ENCODE peak calls at places on chromosomes 16 and 17, in seven cellular contexts. One of them, this sample, is unnamed.

GRCh38 chr17:81735181-81736102 is 23.4 kb downstream of the SLC25A10 start:
- DNase-seq in left cardiac atrium: no peak
- DNase-seq in cardiac fibroblast: peak; percentile 72
- DNase-seq in HFFc6: no peak
- DNase-seq in cardiac septum: no peak
- DNase-seq in body of pancreas: peak; percentile 41
- DNase-seq in nucleus accumbens: no peak
- DNase-seq in this sample: no peak

GRCh38 chr17:80237386-80237785 is 17.2 kb downstream of the SLC26A11 start:
- DNase-seq in left cardiac atrium: no peak
- DNase-seq in cardiac fibroblast: no peak
- DNase-seq in HFFc6: no peak
- DNase-seq in cardiac septum: no peak
- DNase-seq in body of pancreas: no peak
- DNase-seq in nucleus accumbens: no peak
- DNase-seq in this sample: no peak

GRCh38 chr17:68709995-68710780 is 109.0 kb upstream of the FAM20A start:
- DNase-seq in left cardiac atrium: no peak
- DNase-seq in cardiac fibroblast: no peak
- DNase-seq in HFFc6: peak; percentile 66
- DNase-seq in cardiac septum: no peak
- DNase-seq in body of pancreas: no peak
- DNase-seq in nucleus accumbens: no peak
- DNase-seq in this sample: no peak

GRCh38 chr16:68776821-68777485 is 39.9 kb downstream of the CDH1 start:
- DNase-seq in left cardiac atrium: no peak
- DNase-seq in cardiac fibroblast: no peak
- DNase-seq in HFFc6: no peak
- DNase-seq in cardiac septum: no peak
- DNase-seq in body of pancreas: peak; percentile 61
- DNase-seq in nucleus accumbens: no peak
- DNase-seq in this sample: no peak

GRCh38 chr17:76700627-76701470 is 9.9 kb downstream of the MXRA7 start:
- DNase-seq in left cardiac atrium: peak; percentile 79
- DNase-seq in cardiac fibroblast: peak; percentile 92
- DNase-seq in HFFc6: peak; percentile 81
- DNase-seq in cardiac septum: no peak
- DNase-seq in body of pancreas: peak; percentile 29
- DNase-seq in nucleus accumbens: no peak
- DNase-seq in this sample: no peak

GRCh38 chr16:8926827-8927226 is 36.9 kb downstream of the USP7 start:
- DNase-seq in left cardiac atrium: no peak
- DNase-seq in cardiac fibroblast: no peak
- DNase-seq in HFFc6: no peak
- DNase-seq in cardiac septum: no peak
- DNase-seq in body of pancreas: no peak
- DNase-seq in nucleus accumbens: no peak
- DNase-seq in this sample: no peak

GRCh38 chr16:89094252-89094901 is 725 bp downstream of the ACSF3 start:
- DNase-seq in left cardiac atrium: no peak
- DNase-seq in cardiac fibroblast: peak; percentile 19
- DNase-seq in HFFc6: peak; percentile 3
- DNase-seq in cardiac septum: no peak
- DNase-seq in body of pancreas: no peak
- DNase-seq in nucleus accumbens: no peak
- DNase-seq in this sample: no peak

GRCh38 chr17:67289174-67289876 is 44.3 kb upstream of the HELZ start:
- DNase-seq in left cardiac atrium: peak; percentile 87
- DNase-seq in cardiac fibroblast: peak; percentile 68
- DNase-seq in HFFc6: no peak
- DNase-seq in cardiac septum: peak; percentile 84
- DNase-seq in body of pancreas: peak; percentile 60
- DNase-seq in nucleus accumbens: peak; percentile 3
- DNase-seq in this sample: peak; percentile 29

GRCh38 chr16:50747206-50747956 is 5.5 kb downstream of the CYLD start:
- DNase-seq in left cardiac atrium: no peak
- DNase-seq in cardiac fibroblast: peak; percentile 25
- DNase-seq in HFFc6: no peak
- DNase-seq in cardiac septum: no peak
- DNase-seq in body of pancreas: no peak
- DNase-seq in nucleus accumbens: no peak
- DNase-seq in this sample: no peak

GRCh38 chr17:64326420-64327054 is 63.5 kb upstream of the TEX2 start:
- DNase-seq in left cardiac atrium: peak; percentile 92
- DNase-seq in cardiac fibroblast: peak; percentile 94
- DNase-seq in HFFc6: no peak
- DNase-seq in cardiac septum: peak; percentile 93
- DNase-seq in body of pancreas: peak; percentile 35
- DNase-seq in nucleus accumbens: no peak
- DNase-seq in this sample: peak; percentile 43

GRCh38 chr16:84730406-84731106 is 30.8 kb downstream of the USP10 start:
- DNase-seq in left cardiac atrium: peak; percentile 69
- DNase-seq in cardiac fibroblast: peak; percentile 95
- DNase-seq in HFFc6: peak; percentile 93
- DNase-seq in cardiac septum: peak; percentile 82
- DNase-seq in body of pancreas: peak; percentile 70
- DNase-seq in nucleus accumbens: no peak
- DNase-seq in this sample: no peak

GRCh38 chr16:29745853-29746345 is at the start of gene C16orf54:
- DNase-seq in left cardiac atrium: peak; percentile 58
- DNase-seq in cardiac fibroblast: no peak
- DNase-seq in HFFc6: no peak
- DNase-seq in cardiac septum: peak; percentile 96
- DNase-seq in body of pancreas: peak; percentile 38
- DNase-seq in nucleus accumbens: no peak
- DNase-seq in this sample: no peak

GRCh38 chr17:61689610-61690180 is 98.7 kb upstream of the NACA2 start:
- DNase-seq in left cardiac atrium: no peak
- DNase-seq in cardiac fibroblast: peak; percentile 49
- DNase-seq in HFFc6: no peak
- DNase-seq in cardiac septum: no peak
- DNase-seq in body of pancreas: no peak
- DNase-seq in nucleus accumbens: no peak
- DNase-seq in this sample: no peak

GRCh38 chr16:89422905-89423630 is 67.3 kb downstream of the ANKRD11 start:
- DNase-seq in left cardiac atrium: peak; percentile 18
- DNase-seq in cardiac fibroblast: peak; percentile 77
- DNase-seq in HFFc6: peak; percentile 54
- DNase-seq in cardiac septum: no peak
- DNase-seq in body of pancreas: no peak
- DNase-seq in nucleus accumbens: no peak
- DNase-seq in this sample: no peak

GRCh38 chr17:37466471-37466870 is 23.2 kb upstream of the DUSP14 start:
- DNase-seq in left cardiac atrium: no peak
- DNase-seq in cardiac fibroblast: peak; percentile 13
- DNase-seq in HFFc6: no peak
- DNase-seq in cardiac septum: no peak
- DNase-seq in body of pancreas: no peak
- DNase-seq in nucleus accumbens: no peak
- DNase-seq in this sample: no peak

GRCh38 chr17:67557921-67558320 is 159.8 kb upstream of the NOL11 start:
- DNase-seq in left cardiac atrium: no peak
- DNase-seq in cardiac fibroblast: peak; percentile 60
- DNase-seq in HFFc6: no peak
- DNase-seq in cardiac septum: no peak
- DNase-seq in body of pancreas: no peak
- DNase-seq in nucleus accumbens: no peak
- DNase-seq in this sample: no peak

GRCh38 chr17:56395787-56396186 is 197.7 kb upstream of the NOG start:
- DNase-seq in left cardiac atrium: no peak
- DNase-seq in cardiac fibroblast: no peak
- DNase-seq in HFFc6: no peak
- DNase-seq in cardiac septum: no peak
- DNase-seq in body of pancreas: no peak
- DNase-seq in nucleus accumbens: no peak
- DNase-seq in this sample: no peak

GRCh38 chr17:38577244-38577643 is 28.5 kb downstream of the SRCIN1 start:
- DNase-seq in left cardiac atrium: no peak
- DNase-seq in cardiac fibroblast: no peak
- DNase-seq in HFFc6: no peak
- DNase-seq in cardiac septum: no peak
- DNase-seq in body of pancreas: no peak
- DNase-seq in nucleus accumbens: no peak
- DNase-seq in this sample: no peak

GRCh38 chr16:66131895-66132294 is 234.6 kb upstream of the CDH5 start:
- DNase-seq in left cardiac atrium: no peak
- DNase-seq in cardiac fibroblast: peak; percentile 22
- DNase-seq in HFFc6: peak; percentile 48
- DNase-seq in cardiac septum: no peak
- DNase-seq in body of pancreas: no peak
- DNase-seq in nucleus accumbens: no peak
- DNase-seq in this sample: no peak

GRCh38 chr16:17314148-17314547 is 156.6 kb downstream of the XYLT1 start:
- DNase-seq in left cardiac atrium: no peak
- DNase-seq in cardiac fibroblast: no peak
- DNase-seq in HFFc6: no peak
- DNase-seq in cardiac septum: no peak
- DNase-seq in body of pancreas: no peak
- DNase-seq in nucleus accumbens: no peak
- DNase-seq in this sample: no peak

GRCh38 chr16:61042736-61043135 is 993.5 kb downstream of the CDH8 start:
- DNase-seq in left cardiac atrium: no peak
- DNase-seq in cardiac fibroblast: peak; percentile 0
- DNase-seq in HFFc6: no peak
- DNase-seq in cardiac septum: no peak
- DNase-seq in body of pancreas: no peak
- DNase-seq in nucleus accumbens: no peak
- DNase-seq in this sample: no peak

GRCh38 chr16:56356276-56357241 is 68.8 kb downstream of the AMFR start:
- DNase-seq in left cardiac atrium: peak; percentile 84
- DNase-seq in cardiac fibroblast: peak; percentile 89
- DNase-seq in HFFc6: peak; percentile 83
- DNase-seq in cardiac septum: peak; percentile 90
- DNase-seq in body of pancreas: peak; percentile 87
- DNase-seq in nucleus accumbens: no peak
- DNase-seq in this sample: peak; percentile 64

GRCh38 chr17:57902800-57903759 is 52.1 kb downstream of the CUEDC1 start:
- DNase-seq in left cardiac atrium: peak; percentile 85
- DNase-seq in cardiac fibroblast: peak; percentile 90
- DNase-seq in HFFc6: peak; percentile 80
- DNase-seq in cardiac septum: peak; percentile 93
- DNase-seq in body of pancreas: peak; percentile 97
- DNase-seq in nucleus accumbens: peak; percentile 57
- DNase-seq in this sample: peak; percentile 66

GRCh38 chr17:3952186-3952585 is 12.1 kb downstream of the ATP2A3 start:
- DNase-seq in left cardiac atrium: no peak
- DNase-seq in cardiac fibroblast: no peak
- DNase-seq in HFFc6: no peak
- DNase-seq in cardiac septum: no peak
- DNase-seq in body of pancreas: no peak
- DNase-seq in nucleus accumbens: no peak
- DNase-seq in this sample: no peak

GRCh38 chr17:61411944-61412859 is 12.6 kb downstream of the TBX2 start:
- DNase-seq in left cardiac atrium: peak; percentile 86
- DNase-seq in cardiac fibroblast: peak; percentile 84
- DNase-seq in HFFc6: peak; percentile 87
- DNase-seq in cardiac septum: peak; percentile 91
- DNase-seq in body of pancreas: peak; percentile 78
- DNase-seq in nucleus accumbens: no peak
- DNase-seq in this sample: peak; percentile 75

GRCh38 chr16:51556694-51557327 is 405.7 kb upstream of the SALL1 start:
- DNase-seq in left cardiac atrium: no peak
- DNase-seq in cardiac fibroblast: peak; percentile 84
- DNase-seq in HFFc6: peak; percentile 88
- DNase-seq in cardiac septum: no peak
- DNase-seq in body of pancreas: no peak
- DNase-seq in nucleus accumbens: no peak
- DNase-seq in this sample: no peak

GRCh38 chr16:19804538-19805323 is 79.9 kb downstream of the GPRC5B start:
- DNase-seq in left cardiac atrium: peak; percentile 75
- DNase-seq in cardiac fibroblast: peak; percentile 39
- DNase-seq in HFFc6: no peak
- DNase-seq in cardiac septum: peak; percentile 88
- DNase-seq in body of pancreas: peak; percentile 87
- DNase-seq in nucleus accumbens: no peak
- DNase-seq in this sample: peak; percentile 11

GRCh38 chr16:71622088-71622487 is 3.9 kb upstream of the MARVELD3 start:
- DNase-seq in left cardiac atrium: no peak
- DNase-seq in cardiac fibroblast: no peak
- DNase-seq in HFFc6: no peak
- DNase-seq in cardiac septum: no peak
- DNase-seq in body of pancreas: no peak
- DNase-seq in nucleus accumbens: no peak
- DNase-seq in this sample: no peak

GRCh38 chr17:35368086-35368824 is 5.2 kb downstream of the SLFN11 start:
- DNase-seq in left cardiac atrium: no peak
- DNase-seq in cardiac fibroblast: no peak
- DNase-seq in HFFc6: no peak
- DNase-seq in cardiac septum: no peak
- DNase-seq in body of pancreas: no peak
- DNase-seq in nucleus accumbens: no peak
- DNase-seq in this sample: peak; percentile 10

GRCh38 chr17:27294689-27295630 is 1.0 kb downstream of the WSB1 start:
- DNase-seq in left cardiac atrium: peak; percentile 65
- DNase-seq in cardiac fibroblast: peak; percentile 91
- DNase-seq in HFFc6: peak; percentile 80
- DNase-seq in cardiac septum: no peak
- DNase-seq in body of pancreas: peak; percentile 68
- DNase-seq in nucleus accumbens: no peak
- DNase-seq in this sample: peak; percentile 58

GRCh38 chr17:19244796-19245195 is 7.6 kb downstream of the EPN2 start:
- DNase-seq in left cardiac atrium: no peak
- DNase-seq in cardiac fibroblast: no peak
- DNase-seq in HFFc6: no peak
- DNase-seq in cardiac septum: no peak
- DNase-seq in body of pancreas: peak; percentile 20
- DNase-seq in nucleus accumbens: no peak
- DNase-seq in this sample: no peak

GRCh38 chr16:76729525-76729924 is 452.3 kb downstream of the CNTNAP4 start:
- DNase-seq in left cardiac atrium: no peak
- DNase-seq in cardiac fibroblast: no peak
- DNase-seq in HFFc6: no peak
- DNase-seq in cardiac septum: no peak
- DNase-seq in body of pancreas: no peak
- DNase-seq in nucleus accumbens: no peak
- DNase-seq in this sample: no peak

GRCh38 chr16:56321571-56321970 is 103.8 kb downstream of the AMFR start:
- DNase-seq in left cardiac atrium: no peak
- DNase-seq in cardiac fibroblast: no peak
- DNase-seq in HFFc6: no peak
- DNase-seq in cardiac septum: no peak
- DNase-seq in body of pancreas: no peak
- DNase-seq in nucleus accumbens: no peak
- DNase-seq in this sample: no peak

This sample was measured in hippocampal formation.